ENCODE peak calls at places on chromosome 2, in seven cellular contexts. B, U, O, D, Y, Z and X are unnamed samples.

GRCh38 chr2:136538489-136538888 is 226.9 kb upstream of the THSD7B start:
- DNase-seq in B (no peak), U (no peak), O (no peak), D (no peak), Y (no peak), Z (no peak), X (peak; percentile 71)

GRCh38 chr2:2750867-2751714 is 420.0 kb upstream of the MYT1L start:
- DNase-seq in B (no peak), U (no peak), O (no peak), D (no peak), Y (no peak), Z (no peak), X (no peak)

GRCh38 chr2:157692768-157693167 is 64.1 kb upstream of the ACVR1C start:
- DNase-seq in B (no peak), U (peak; percentile 20), O (no peak), D (no peak), Y (no peak), Z (no peak), X (no peak)

GRCh38 chr2:46666044-46666662 is 186.8 kb downstream of the TMEM247 start:
- DNase-seq in B (no peak), U (peak; percentile 70), O (no peak), D (no peak), Y (no peak), Z (no peak), X (peak; percentile 91)

GRCh38 chr2:177296047-177296446 is 31.5 kb upstream of the NFE2L2 start:
- DNase-seq in B (no peak), U (no peak), O (no peak), D (no peak), Y (no peak), Z (no peak), X (no peak)

GRCh38 chr2:181456660-181457120 is 496 bp upstream of the ITGA4 start:
- DNase-seq in B (peak; percentile 34), U (peak; percentile 30), O (peak; percentile 23), D (peak; percentile 9), Y (peak; percentile 9), Z (peak; percentile 52), X (peak; percentile 37)

GRCh38 chr2:46849741-46850474 is 65.7 kb downstream of the MCFD2 start:
- DNase-seq in B (peak; percentile 70), U (no peak), O (no peak), D (no peak), Y (peak; percentile 30), Z (no peak), X (peak; percentile 89)

GRCh38 chr2:71603311-71603794 is 150.0 kb downstream of the DYSF start:
- DNase-seq in B (no peak), U (peak; percentile 34), O (no peak), D (no peak), Y (no peak), Z (no peak), X (peak; percentile 76)

GRCh38 chr2:199851886-199852285 is 894 bp upstream of the FTCDNL1 start:
- DNase-seq in B (no peak), U (no peak), O (no peak), D (no peak), Y (no peak), Z (no peak), X (no peak)

GRCh38 chr2:28995765-28996164 is 14.7 kb downstream of the TOGARAM2 start:
- DNase-seq in B (no peak), U (no peak), O (no peak), D (no peak), Y (no peak), Z (no peak), X (no peak)

GRCh38 chr2:132416996-132417395 is 391 bp downstream of the GPR39 start:
- DNase-seq in B (no peak), U (no peak), O (no peak), D (no peak), Y (peak; percentile 50), Z (no peak), X (no peak)

GRCh38 chr2:20184067-20184938 is 40.6 kb downstream of the SDC1 start:
- DNase-seq in B (no peak), U (no peak), O (no peak), D (no peak), Y (no peak), Z (no peak), X (no peak)

GRCh38 chr2:71526975-71527374 is 73.6 kb downstream of the DYSF start:
- DNase-seq in B (no peak), U (no peak), O (no peak), D (no peak), Y (no peak), Z (no peak), X (no peak)

GRCh38 chr2:100320547-100321180 is 1.6 kb downstream of the LONRF2 start:
- DNase-seq in B (peak; percentile 35), U (peak; percentile 15), O (no peak), D (no peak), Y (no peak), Z (no peak), X (no peak)